ENCODE peak calls at places on chromosomes 13 and 19, in five cellular contexts. Y is K562, Q is HCT116, K is GM12878, C is HepG2. V is an unnamed sample.

GRCh38 chr13:40982772-40983171 is 36.3 kb downstream of the ELF1 start:
- DNase-seq in Q (no peak), Y (no peak), K (peak), C (no peak), V (no peak)

GRCh38 chr19:452829-453228 is 8.0 kb downstream of the SHC2 start:
- DNase-seq in Q (no peak), Y (no peak), C (no peak), K (no peak), V (no peak)

GRCh38 chr13:106376411-106377112 is 158.9 kb downstream of the EFNB2 start:
- DNase-seq in C (no peak), Q (peak), Y (no peak), K (no peak), V (peak)

GRCh38 chr19:48997972-48998371 is 4.3 kb downstream of the RUVBL2 start:
- DNase-seq in K (no peak), Q (peak), Y (peak), C (peak), V (peak)

GRCh38 chr19:6654347-6655310 is 15.3 kb downstream of the TNFSF14 start:
- DNase-seq in Y (no peak), Q (no peak), C (no peak), K (no peak), V (no peak)

GRCh38 chr19:8242212-8242821 is 33.1 kb downstream of the CERS4 start:
- DNase-seq in Q (no peak), C (no peak), Y (no peak), K (no peak), V (no peak)

GRCh38 chr19:20662421-20663105 is 1.2 kb upstream of the ZNF626 start:
- DNase-seq in K (no peak), C (no peak), Y (no peak), Q (no peak), V (no peak)

GRCh38 chr19:45615795-45616708 is 14.0 kb upstream of the GPR4 start:
- DNase-seq in K (peak), Y (peak), Q (peak), C (peak), V (peak)

GRCh38 chr13:87368639-87369038 is 302.5 kb upstream of the SLITRK5 start:
- DNase-seq in Q (no peak), Y (no peak), C (no peak), K (no peak), V (no peak)

GRCh38 chr13:110652231-110652730 is 36.9 kb downstream of the NAXD start:
- DNase-seq in C (no peak), Y (no peak), K (no peak), Q (no peak), V (no peak)

GRCh38 chr13:67139551-67139950 is 90.6 kb downstream of the PCDH9 start:
- DNase-seq in Q (no peak), C (no peak), K (no peak), Y (no peak), V (no peak)

GRCh38 chr13:72062566-72062965 is 195.6 kb upstream of the DACH1 start:
- DNase-seq in K (no peak), Y (no peak), C (no peak), Q (no peak), V (peak)

GRCh38 chr19:47613165-47614146 is 4.5 kb downstream of the BICRA start:
- DNase-seq in Q (no peak), Y (no peak), C (no peak), K (no peak), V (peak)

GRCh38 chr13:37486171-37486661 is 112.4 kb downstream of the POSTN start:
- DNase-seq in Q (no peak), C (no peak), Y (no peak), K (no peak), V (no peak)

GRCh38 chr13:44371421-44371820 is 2.2 kb upstream of the SERP2 start:
- DNase-seq in K (no peak), Y (no peak), C (no peak), Q (no peak), V (no peak)
- TF ChIP-seq REST in K (no peak), Y (no peak), C (no peak), Q (no peak), V (no peak)

GRCh38 chr19:33493401-33494275 is 28.0 kb downstream of the PEPD start:
- DNase-seq in Q (no peak), K (no peak), C (no peak), Y (no peak), V (no peak)

GRCh38 chr19:33497778-33498175 is 23.8 kb downstream of the PEPD start:
- DNase-seq in Y (no peak), Q (no peak), C (no peak), K (no peak), V (no peak)

GRCh38 chr19:33496496-33496895 is 25.1 kb downstream of the PEPD start:
- DNase-seq in Q (no peak), K (no peak), Y (no peak), C (no peak), V (no peak)

GRCh38 chr19:33497151-33497777 is 24.3 kb downstream of the PEPD start:
- DNase-seq in Y (no peak), K (no peak), C (no peak), Q (no peak), V (no peak)

GRCh38 chr19:33496016-33496415 is 25.6 kb downstream of the PEPD start:
- DNase-seq in Q (no peak), Y (no peak), C (no peak), K (no peak), V (no peak)
- TF ChIP-seq EZH2 in Q (no peak), Y (no peak), C (no peak), K (no peak), V (no peak)

DNA sequence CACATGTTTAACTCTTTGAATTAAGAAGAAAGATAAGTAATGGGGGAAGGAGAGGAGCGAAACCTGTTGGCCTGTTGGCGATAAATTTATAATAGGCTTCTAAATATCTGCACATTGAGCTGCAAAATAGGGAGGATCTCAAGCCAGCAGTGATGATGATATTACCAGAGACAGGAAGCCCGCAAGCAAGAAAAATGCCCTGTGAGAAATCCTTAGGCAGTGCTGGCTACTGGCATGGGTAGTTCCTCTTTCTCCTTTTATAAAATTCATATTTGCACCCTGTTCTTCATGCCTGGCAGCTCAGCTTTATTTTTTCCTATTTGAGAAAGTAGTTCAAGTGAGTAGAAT is 858 bp upstream of the USP12 start:
- DNase-seq in Y (no peak), K (no peak), C (no peak), Q (no peak), V (no peak)
- H3K4me3 ChIP-seq in Y (peak), K (peak), C (peak), Q (peak), V (peak)

GRCh38 chr13:39462456-39462855 is 140.5 kb downstream of the LHFPL6 start:
- DNase-seq in C (no peak), K (no peak), Q (no peak), Y (no peak), V (no peak)
- TF ChIP-seq REST in C (no peak), K (no peak), Q (no peak), Y (no peak), V (no peak)

DNA sequence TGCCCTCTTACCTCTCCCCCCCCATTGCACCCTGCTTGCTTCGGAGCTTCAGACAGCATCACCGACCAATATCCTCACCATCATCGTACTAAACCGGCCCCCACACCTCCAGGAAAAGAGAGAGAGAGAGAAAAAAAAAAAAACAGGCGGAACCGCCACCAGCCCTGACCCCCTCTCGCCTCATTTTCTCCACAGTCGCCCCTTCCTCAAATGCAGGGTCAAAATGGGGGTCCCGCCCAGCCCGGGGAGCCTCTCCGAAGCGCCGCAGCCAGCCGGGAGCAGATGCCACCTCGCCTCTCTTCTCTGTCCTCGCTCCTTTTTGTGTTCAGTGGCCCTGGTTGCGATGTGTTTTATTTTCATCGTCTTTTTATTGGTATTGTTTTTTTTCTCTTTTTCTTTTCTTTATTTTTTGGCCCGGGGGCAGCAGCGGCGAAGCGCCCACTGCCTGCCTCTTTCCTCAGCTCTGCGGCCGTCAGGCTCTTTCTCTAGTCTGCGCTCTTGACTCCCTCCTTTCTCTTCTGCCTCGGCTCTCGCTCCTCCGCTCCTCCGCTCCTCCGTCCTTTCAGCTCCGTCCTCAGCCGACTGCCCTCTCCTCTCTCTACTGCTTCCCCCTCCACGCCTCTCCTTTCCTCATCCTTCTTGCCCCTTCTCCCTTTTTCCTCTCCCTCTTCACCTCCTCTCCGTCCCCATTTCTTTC is 41.4 kb downstream of the DEDD2 start:
- DNase-seq in Q (no peak), K (no peak), C (no peak), Y (no peak), V (peak)
- TF ChIP-seq EZH2 in Q (no peak), K (peak), C (no peak), Y (no peak), V (peak)

GRCh38 chr13:103066991-103067390 is 774 bp upstream of the SLC10A2 start:
- DNase-seq in Q (no peak), K (no peak), Y (no peak), C (no peak), V (peak)
- H3K4me3 ChIP-seq in Q (no peak), K (no peak), Y (no peak), C (no peak), V (peak)